ENCODE peak calls at places on chromosomes 12 and 14, in ten cellular contexts. R is tibial artery, V is pancreas, Q is body of pancreas, I is GM23248, B is right lobe of liver, P is lower lobe of right lung, J is PC-9, L is Peyer's patch, D is MM.1S. A is an unnamed sample.

GRCh38 chr12:52148541-52149181 is 43.2 kb downstream of the KRT80 start:
- DNase-seq in J (peak; percentile 92), I (peak; percentile 29), D (no peak), R (no peak), V (peak; percentile 85), B (peak; percentile 49), Q (peak; percentile 85), P (peak; percentile 87), L (peak; percentile 86), A (peak; percentile 91)

GRCh38 chr12:49093746-49094103 is 876 bp downstream of the DHH start:
- DNase-seq in I (no peak), V (no peak), Q (no peak), D (no peak), L (no peak), R (no peak), J (no peak), P (no peak), B (no peak), A (no peak)

GRCh38 chr12:18415227-18415626 is 153.9 kb downstream of the PIK3C2G start:
- DNase-seq in D (no peak), L (no peak), V (no peak), P (no peak), B (no peak), J (no peak), Q (no peak), R (no peak), I (no peak), A (no peak)

GRCh38 chr12:3496964-3497363 is 6.0 kb downstream of the PRMT8 start:
- DNase-seq in Q (peak; percentile 55), J (no peak), B (no peak), P (no peak), V (no peak), L (no peak), R (no peak), I (no peak), D (no peak), A (no peak)

GRCh38 chr12:62919827-62920226 is 15.1 kb downstream of the PPM1H start:
- DNase-seq in D (no peak), Q (peak; percentile 42), V (no peak), B (no peak), R (no peak), P (no peak), J (peak; percentile 68), I (peak; percentile 2), L (no peak), A (no peak)

GRCh38 chr14:103688906-103689902 is 26.0 kb downstream of the XRCC3 start:
- DNase-seq in I (peak; percentile 79), J (no peak), D (no peak), R (no peak), P (peak; percentile 78), L (peak; percentile 70), B (no peak), Q (peak; percentile 61), V (no peak), A (peak; percentile 82)

GRCh38 chr14:56460469-56460868 is 119.1 kb upstream of the TMEM260 start:
- DNase-seq in R (no peak), V (no peak), I (no peak), J (no peak), P (no peak), L (no peak), B (no peak), D (no peak), Q (no peak), A (no peak)

GRCh38 chr12:104600790-104601739 is 144.3 kb downstream of the CHST11 start:
- DNase-seq in D (no peak), V (no peak), J (no peak), B (no peak), P (no peak), L (no peak), I (no peak), R (no peak), Q (no peak), A (no peak)

GRCh38 chr12:116385486-116386217 is 108.2 kb upstream of the MED13L start:
- DNase-seq in D (no peak), L (no peak), J (no peak), R (no peak), V (no peak), I (no peak), Q (no peak), P (no peak), B (peak; percentile 87), A (no peak)

GRCh38 chr14:68687746-68688145 is 105.1 kb downstream of the ZFP36L1 start:
- DNase-seq in R (peak; percentile 55), B (no peak), I (peak; percentile 95), P (no peak), Q (no peak), L (no peak), V (no peak), J (peak; percentile 100), D (no peak), A (no peak)

GRCh38 chr14:99257673-99258221 is 14.2 kb downstream of the BCL11B start:
- DNase-seq in B (no peak), I (no peak), D (no peak), J (no peak), V (no peak), P (no peak), Q (no peak), L (no peak), R (peak; percentile 54), A (no peak)

GRCh38 chr14:33590891-33591630 is 359.8 kb downstream of the EGLN3 start:
- DNase-seq in R (no peak), D (no peak), I (peak; percentile 40), B (no peak), V (no peak), Q (no peak), L (no peak), P (no peak), J (no peak), A (no peak)

GRCh38 chr14:50040905-50041465 is 75.4 kb downstream of the VCPKMT start:
- DNase-seq in V (no peak), B (no peak), D (no peak), I (no peak), P (no peak), R (no peak), L (no peak), Q (no peak), J (no peak), A (no peak)
- H3K4me1 ChIP-seq in V (peaks cover 19% of the 10 kb centered on the region), B (peaks cover 10% of the 10 kb centered on the region), D (peaks cover 23% of the 10 kb centered on the region), I (peaks cover 51% of the 10 kb centered on the region), P (peaks cover 54% of the 10 kb centered on the region), R (peaks cover 30% of the 10 kb centered on the region), L (peaks cover 4% of the 10 kb centered on the region), Q (peaks cover 26% of the 10 kb centered on the region), J (peaks cover 84% of the 10 kb centered on the region), A (peaks cover 10% of the 10 kb centered on the region)

DNA sequence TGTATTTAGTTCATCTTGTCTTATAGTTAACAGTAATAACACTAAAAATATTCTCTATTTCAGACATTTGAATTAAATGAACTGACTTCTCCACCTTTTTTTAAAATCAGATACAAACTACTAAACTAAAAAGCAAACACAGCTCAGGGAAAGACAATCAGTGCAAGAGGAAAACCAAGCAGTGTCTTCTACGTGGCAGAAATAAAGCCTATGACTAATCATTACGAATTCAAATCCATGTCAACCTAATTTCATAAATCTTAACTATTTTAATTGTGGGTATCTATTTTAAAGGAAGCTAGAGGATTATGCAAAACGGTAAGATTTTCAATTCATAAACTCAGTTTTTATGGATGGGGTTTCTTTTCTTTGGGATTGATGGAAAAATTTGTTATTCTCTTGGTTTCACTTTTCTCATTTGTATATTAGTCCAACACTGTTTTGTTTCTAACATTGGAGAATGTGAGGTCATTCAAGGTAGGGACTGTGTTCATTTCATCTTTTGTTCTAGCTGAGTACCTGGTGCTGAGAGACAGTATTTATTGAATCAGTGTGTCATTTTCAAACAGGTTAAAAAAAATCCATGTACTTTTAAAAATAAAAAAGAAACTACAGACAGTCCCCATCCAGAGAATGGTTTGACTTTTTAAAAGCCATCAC is 12.8 kb upstream of the PALS1 start:
- DNase-seq in Q (no peak), P (no peak), D (no peak), J (no peak), V (no peak), I (peak; percentile 73), R (no peak), L (no peak), B (no peak), A (no peak)
- H3K4me3 ChIP-seq in Q (no peak overlapping the region), P (no peak overlapping the region), D (no peak overlapping the region), J (no peak overlapping the region), V (no peak overlapping the region), I (peak overlapping the region; percentile 65), R (no peak overlapping the region), L (no peak overlapping the region), B (no peak overlapping the region), A (no peak overlapping the region)

DNA sequence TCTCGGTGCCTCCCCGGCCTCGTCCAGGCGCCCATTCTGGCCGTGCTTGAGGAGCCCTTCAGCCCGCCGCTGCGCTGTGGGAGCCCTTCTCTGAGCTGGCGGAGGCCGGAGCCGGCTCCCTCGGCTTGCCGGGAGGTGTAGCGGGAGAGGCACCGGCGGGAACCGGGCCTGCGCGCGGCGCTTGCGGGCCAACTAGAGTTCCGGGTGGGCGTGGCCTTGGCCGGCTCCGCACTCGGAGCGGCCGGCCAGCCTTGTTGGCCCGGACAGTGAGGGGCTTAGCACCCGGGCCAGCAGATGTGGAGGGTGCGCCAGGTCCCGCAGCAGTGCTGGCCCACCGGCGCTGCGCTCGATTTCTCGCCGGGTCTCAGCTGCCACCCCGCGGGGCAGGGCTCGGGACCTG is 168.7 kb upstream of the RPL10L start:
- DNase-seq in I (no peak), P (peak; percentile 41), Q (no peak), R (no peak), J (no peak), L (no peak), V (peak; percentile 51), D (no peak), B (no peak), A (peak; percentile 76)
- H3K9me3 ChIP-seq in I (peaks cover 8% of the 10 kb centered on the region), P (no peaks in the 10 kb centered on the region), Q (no peaks in the 10 kb centered on the region), R (no peaks in the 10 kb centered on the region), J (no peaks in the 10 kb centered on the region), L (no peaks in the 10 kb centered on the region), V (no peaks in the 10 kb centered on the region), D (no peaks in the 10 kb centered on the region), B (no peaks in the 10 kb centered on the region), A (no peaks in the 10 kb centered on the region)

GRCh38 chr12:24256636-24257150 is 307.2 kb upstream of the SOX5 start:
- DNase-seq in B (no peak), D (no peak), P (no peak), R (no peak), V (no peak), I (no peak), L (no peak), J (no peak), Q (no peak), A (no peak)

GRCh38 chr12:24255920-24256635 is 306.6 kb upstream of the SOX5 start:
- DNase-seq in R (no peak), L (no peak), Q (no peak), I (no peak), V (no peak), B (no peak), P (no peak), D (no peak), J (no peak), A (no peak)

GRCh38 chr12:24246921-24247320 is 297.5 kb upstream of the SOX5 start:
- DNase-seq in R (no peak), J (no peak), Q (no peak), I (no peak), V (no peak), B (no peak), P (no peak), D (no peak), L (no peak), A (no peak)

DNA sequence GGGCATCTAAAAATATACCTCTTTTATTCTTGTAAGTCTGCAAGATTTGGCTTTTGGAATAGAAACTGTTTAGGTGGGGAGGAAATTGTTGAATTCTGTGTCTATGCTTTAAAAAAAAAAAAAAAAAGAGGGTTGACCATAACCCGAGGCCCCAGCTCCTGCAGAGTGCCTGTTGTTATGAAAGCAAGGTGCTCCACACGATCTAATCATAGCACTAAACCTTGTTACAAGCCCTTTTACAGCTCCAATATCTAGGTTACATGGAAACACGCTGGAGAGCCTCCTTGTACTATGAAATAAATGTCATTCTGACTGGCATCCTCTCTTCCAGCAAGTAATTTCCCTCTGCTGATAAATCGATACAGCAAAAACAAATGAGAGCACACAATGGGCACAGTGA is 303.1 kb upstream of the SOX5 start:
- DNase-seq in R (no peak), I (no peak), V (no peak), Q (no peak), D (no peak), J (no peak), L (no peak), P (no peak), B (no peak), A (no peak)
- H3K4me1 ChIP-seq in R (no peaks in the 10 kb centered on the region), I (no peaks in the 10 kb centered on the region), V (no peaks in the 10 kb centered on the region), Q (no peaks in the 10 kb centered on the region), D (no peaks in the 10 kb centered on the region), J (no peaks in the 10 kb centered on the region), L (no peaks in the 10 kb centered on the region), P (no peaks in the 10 kb centered on the region), B (no peaks in the 10 kb centered on the region), A (no peaks in the 10 kb centered on the region)

A was measured in left lung.